ENCODE peak calls at places on chromosomes 7 and 10, in seven cellular contexts. L is choroid plexus epithelial cell, I is thoracic aorta, R is HFF-Myc, X is A549, Q is pancreas, W is heart right ventricle. P is an unnamed sample.

GRCh38 chr7:101629171-101629570 is at the start of gene MYL10:
- DNase-seq in L (no peak), R (no peak), I (no peak), Q (no peak), X (no peak), W (no peak), P (no peak)

GRCh38 chr7:36967387-36967786 is 243.1 kb upstream of the AOAH start:
- DNase-seq in I (no peak), R (peak; percentile 29), L (peak; percentile 83), X (peak; percentile 69), Q (no peak), W (peak; percentile 20), P (no peak)

GRCh38 chr10:29177266-29177832 is 111.5 kb upstream of the LYZL1 start:
- DNase-seq in X (no peak), I (no peak), W (no peak), Q (no peak), L (no peak), R (no peak), P (no peak)

GRCh38 chr10:78634835-78635234 is 433.9 kb upstream of the ZMIZ1 start:
- DNase-seq in W (no peak), I (no peak), X (no peak), Q (no peak), R (no peak), L (peak; percentile 18), P (no peak)

GRCh38 chr7:44257618-44258422 is 57.0 kb downstream of the YKT6 start:
- DNase-seq in I (peak; percentile 77), X (peak; percentile 21), Q (no peak), L (peak; percentile 90), R (peak; percentile 77), W (peak; percentile 75), P (peak; percentile 66)

GRCh38 chr10:125343118-125343752 is 182.9 kb upstream of the CTBP2 start:
- DNase-seq in X (peak; percentile 49), I (no peak), W (no peak), R (peak; percentile 7), Q (no peak), L (peak; percentile 66), P (no peak)

GRCh38 chr10:76665029-76665428 is 972.6 kb downstream of the KCNMA1 start:
- DNase-seq in R (no peak), W (no peak), X (no peak), L (no peak), I (no peak), Q (no peak), P (no peak)

GRCh38 chr10:66803174-66803573 is 122.7 kb upstream of the LRRTM3 start:
- DNase-seq in Q (no peak), R (no peak), I (no peak), L (no peak), W (no peak), X (no peak), P (no peak)

GRCh38 chr10:98879486-98879885 is 356.2 kb downstream of the HPSE2 start:
- DNase-seq in L (no peak), I (no peak), X (no peak), Q (no peak), R (no peak), W (no peak), P (no peak)

GRCh38 chr10:21715531-21716195 is 181.6 kb downstream of the MLLT10 start:
- DNase-seq in L (peak; percentile 28), R (no peak), I (no peak), Q (no peak), W (no peak), X (no peak), P (no peak)

GRCh38 chr10:31698169-31698890 is 230.3 kb downstream of the ARHGAP12 start:
- DNase-seq in I (no peak), Q (no peak), L (peak; percentile 93), X (no peak), W (no peak), R (no peak), P (no peak)

GRCh38 chr7:139634087-139634486 is 110.6 kb downstream of the CLEC2L start:
- DNase-seq in L (no peak), R (no peak), X (no peak), I (no peak), W (no peak), Q (no peak), P (no peak)

GRCh38 chr7:139626817-139627216 is 103.3 kb downstream of the CLEC2L start:
- DNase-seq in R (no peak), I (no peak), W (no peak), Q (no peak), L (no peak), X (no peak), P (no peak)

GRCh38 chr7:139631520-139632031 is 108.1 kb downstream of the CLEC2L start:
- DNase-seq in W (no peak), R (no peak), I (no peak), L (no peak), Q (no peak), X (no peak), P (no peak)

GRCh38 chr7:139630643-139631519 is 107.4 kb downstream of the CLEC2L start:
- DNase-seq in L (no peak), R (no peak), W (no peak), X (no peak), Q (no peak), I (no peak), P (no peak)

GRCh38 chr7:139629392-139630082 is 106.1 kb downstream of the CLEC2L start:
- DNase-seq in L (no peak), R (no peak), I (no peak), X (no peak), Q (no peak), W (no peak), P (no peak)
- TF ChIP-seq CTCF in L (no peak), R (no peak), I (no peak), X (peak; percentile 6), Q (no peak), W (peak; percentile 5), P (peak; percentile 19)

GRCh38 chr7:74375726-74376220 is 77.9 kb upstream of the GTF2IRD1 start:
- DNase-seq in X (no peak), W (no peak), Q (no peak), L (no peak), R (no peak), I (no peak), P (no peak)

GRCh38 chr7:74373536-74373935 is 80.2 kb upstream of the GTF2IRD1 start:
- DNase-seq in X (no peak), L (no peak), I (no peak), R (no peak), W (no peak), Q (no peak), P (no peak)

GRCh38 chr7:74372511-74373111 is 81.1 kb upstream of the GTF2IRD1 start:
- DNase-seq in R (no peak), W (peak; percentile 62), X (no peak), I (no peak), L (peak; percentile 33), Q (no peak), P (no peak)

GRCh38 chr7:74372060-74372408 is 81.7 kb upstream of the GTF2IRD1 start:
- DNase-seq in R (no peak), I (no peak), Q (no peak), X (no peak), L (no peak), W (no peak), P (no peak)

GRCh38 chr7:74371381-74372059 is 82.2 kb upstream of the GTF2IRD1 start:
- DNase-seq in L (no peak), R (no peak), I (no peak), W (no peak), X (no peak), Q (no peak), P (no peak)
- H3K4me3 ChIP-seq in L (no peak overlapping the region), R (no peak overlapping the region), I (peak overlapping the region; percentile 45), W (no peak overlapping the region), X (no peak overlapping the region), Q (no peak overlapping the region), P (no peak overlapping the region)

DNA sequence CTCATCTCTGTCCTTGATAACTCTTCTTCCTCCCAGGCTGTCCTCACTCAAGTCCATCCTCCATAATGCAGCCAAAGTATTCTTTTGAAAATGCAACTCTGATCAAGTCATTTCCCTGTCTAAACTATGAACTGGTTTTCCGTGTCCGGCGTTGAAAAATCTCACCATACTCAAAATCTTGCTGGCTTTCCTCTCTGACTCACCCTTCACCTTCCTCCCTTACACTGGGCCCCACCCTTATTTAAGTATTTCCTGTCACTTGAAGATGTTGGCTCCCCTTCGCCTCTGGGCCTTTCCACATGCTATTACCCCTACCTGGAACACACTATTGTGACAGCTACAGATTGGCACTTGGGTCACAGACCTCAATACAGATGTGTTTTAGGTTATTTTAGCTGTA is 515.6 kb downstream of the INHBA start:
- DNase-seq in L (no peak), R (no peak), W (no peak), Q (no peak), X (no peak), I (no peak), P (no peak)
- TF ChIP-seq CTCF in L (no peak), R (no peak), W (no peak), Q (no peak), X (no peak), I (no peak), P (no peak)

DNA sequence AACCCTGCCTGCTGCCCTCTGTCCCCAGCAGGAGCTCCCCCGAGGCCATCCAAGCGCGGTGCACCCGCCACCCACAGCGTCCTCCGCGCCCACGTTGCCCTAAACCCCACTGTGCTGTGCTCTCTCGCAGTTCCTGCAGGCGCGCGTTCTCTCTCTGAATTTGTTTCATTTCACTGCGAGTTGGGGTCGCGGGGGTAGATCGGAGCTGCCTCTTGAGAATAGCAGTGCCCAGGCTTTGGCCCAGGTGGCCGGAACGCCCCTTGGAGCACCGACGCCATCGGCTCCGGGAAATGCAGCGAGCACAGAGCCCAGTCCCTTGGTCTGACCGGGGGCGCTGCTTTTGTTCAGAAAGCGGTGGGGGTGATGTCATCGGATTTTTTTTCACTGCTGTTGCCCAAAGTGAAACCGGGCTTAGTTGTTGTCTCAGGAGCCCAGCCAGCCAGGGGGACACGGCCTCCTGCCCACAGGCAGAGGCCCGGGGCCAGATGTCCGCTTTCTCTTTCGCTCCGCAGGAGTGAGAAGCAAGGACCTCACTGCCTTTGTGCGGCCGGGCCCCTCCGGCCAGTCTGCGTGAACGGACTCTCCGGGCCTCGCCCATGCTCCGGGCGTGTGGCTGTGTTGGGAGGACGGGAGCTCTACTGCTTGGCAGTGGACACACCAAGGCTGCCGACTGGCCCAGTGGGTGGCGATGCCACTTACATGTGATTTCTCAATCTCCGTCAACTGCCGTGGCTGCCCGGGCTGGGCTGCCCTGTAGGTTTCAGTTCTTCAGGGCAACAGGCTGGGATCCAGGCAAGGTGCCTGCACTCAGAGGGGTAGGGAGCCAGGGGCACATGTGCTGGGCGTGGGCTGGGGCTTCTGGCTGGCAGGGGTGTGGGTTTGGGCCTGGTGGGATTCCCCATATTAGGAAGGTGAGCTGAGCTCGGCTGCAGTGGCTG is 43.2 kb downstream of the FOXK1 start:
- DNase-seq in X (peak; percentile 71), I (peak; percentile 67), R (no peak), W (peak; percentile 74), Q (peak; percentile 56), L (peak; percentile 95), P (peak; percentile 48)
- H3K4me3 ChIP-seq in X (peak overlapping the region; percentile 43), I (peak overlapping the region; percentile 79), R (peak overlapping the region; percentile 48), W (peak overlapping the region; percentile 62), Q (peak overlapping the region; percentile 26), L (peak overlapping the region; percentile 60), P (peak overlapping the region; percentile 51)